ENCODE peak calls at places on chromosome 4, in eight cellular contexts. B is IMR-90, I is uterus, G is body of pancreas, W is transverse colon, K is GM12878, S is heart left ventricle, H is A549. P is an unnamed sample.

GRCh38 chr4:142282870-142283431 is 563.1 kb downstream of the INPP4B start:
- DNase-seq in B (no peak), K (no peak), H (no peak), G (no peak), S (no peak), W (no peak), I (no peak), P (no peak)

GRCh38 chr4:52111995-52112394 is 60.9 kb downstream of the SPATA18 start:
- DNase-seq in S (no peak), I (no peak), W (no peak), H (no peak), K (no peak), B (no peak), G (no peak), P (no peak)

GRCh38 chr4:152577708-152578421 is 42.0 kb upstream of the FBXW7 start:
- DNase-seq in G (no peak), S (no peak), I (no peak), K (no peak), B (no peak), H (no peak), W (no peak), P (no peak)

GRCh38 chr4:116839826-116840225 is 245.6 kb downstream of the TRAM1L1 start:
- DNase-seq in G (no peak), I (no peak), K (no peak), B (no peak), H (no peak), W (no peak), S (no peak), P (no peak)

GRCh38 chr4:145130788-145131398 is 32.8 kb downstream of the ABCE1 start:
- DNase-seq in S (no peak), K (no peak), B (peak), G (no peak), I (no peak), W (no peak), H (no peak), P (no peak)

GRCh38 chr4:93731448-93731847 is 97.1 kb upstream of the ATOH1 start:
- DNase-seq in S (no peak), G (no peak), K (no peak), B (peak), W (no peak), I (no peak), H (no peak), P (no peak)

GRCh38 chr4:53618321-53618720 is 27.0 kb upstream of the LNX1 start:
- DNase-seq in G (no peak), H (no peak), W (no peak), K (no peak), I (no peak), B (no peak), S (no peak), P (no peak)

GRCh38 chr4:85774000-85774399 is 299.1 kb downstream of the ARHGAP24 start:
- DNase-seq in G (no peak), I (no peak), S (no peak), K (no peak), W (no peak), H (no peak), B (no peak), P (no peak)

GRCh38 chr4:99024481-99025275 is 29.2 kb downstream of the METAP1 start:
- DNase-seq in B (no peak), I (no peak), W (peak), G (peak), K (no peak), H (peak), S (peak), P (no peak)
- H3K27ac ChIP-seq in B (no peak), I (no peak), W (peak), G (peak), K (no peak), H (peak), S (peak), P (no peak)

DNA sequence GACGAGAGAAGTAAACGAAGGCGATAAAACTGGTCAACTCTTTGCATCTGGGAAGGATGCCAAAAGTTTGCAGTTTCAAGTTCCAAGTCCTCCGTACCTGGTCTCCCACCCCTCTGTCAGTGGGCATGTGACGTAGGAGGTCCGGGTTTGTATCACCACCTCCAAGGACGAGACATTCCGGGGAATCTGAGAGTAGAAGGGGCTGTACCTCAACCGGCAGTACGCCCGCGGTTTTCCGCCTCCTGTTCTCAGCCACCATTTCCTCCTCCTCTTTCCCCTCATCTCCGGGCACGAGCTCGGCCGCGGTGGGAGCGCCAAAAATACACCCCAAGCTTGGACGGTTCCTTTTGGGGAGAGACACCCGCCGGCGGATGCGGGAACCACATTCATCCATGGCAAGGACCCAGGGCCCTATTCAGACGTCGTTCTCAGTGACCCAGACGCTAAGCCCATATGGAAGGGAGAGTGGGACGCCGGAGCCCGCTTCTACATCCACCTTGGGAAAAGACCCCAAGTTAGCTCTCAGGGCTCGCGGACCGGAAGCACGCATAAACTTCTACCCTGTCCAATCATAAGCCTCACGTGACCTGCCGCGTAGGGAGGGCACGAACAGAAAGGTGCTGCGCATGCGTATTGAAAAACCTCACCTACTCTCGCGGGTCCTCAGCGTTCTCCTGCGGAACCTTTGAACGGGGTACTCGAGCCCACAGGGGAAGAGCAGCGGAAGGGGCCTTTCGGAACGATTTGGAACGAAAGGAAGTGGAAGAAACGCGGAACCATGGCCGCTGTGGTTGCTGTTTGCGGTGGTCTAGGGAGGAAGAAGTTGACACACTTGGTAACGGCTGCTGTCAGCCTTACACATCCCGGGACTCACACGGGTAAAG is at the start of the genes HELQ and MRPS18C:
- DNase-seq in S (peak), H (peak), G (peak), I (peak), W (peak), K (peak), B (peak), P (peak)
- TF ChIP-seq POLR2A in S (no peak), H (peak), G (peak), I (peak), W (peak), K (peak), B (peak), P (no peak)

GRCh38 chr4:4637710-4638109 is 95.9 kb upstream of the STX18 start:
- DNase-seq in H (no peak), W (no peak), G (no peak), K (peak), I (no peak), S (no peak), B (no peak), P (no peak)
- H3K27ac ChIP-seq in H (no peak), W (no peak), G (no peak), K (no peak), I (no peak), S (no peak), B (no peak), P (no peak)

DNA sequence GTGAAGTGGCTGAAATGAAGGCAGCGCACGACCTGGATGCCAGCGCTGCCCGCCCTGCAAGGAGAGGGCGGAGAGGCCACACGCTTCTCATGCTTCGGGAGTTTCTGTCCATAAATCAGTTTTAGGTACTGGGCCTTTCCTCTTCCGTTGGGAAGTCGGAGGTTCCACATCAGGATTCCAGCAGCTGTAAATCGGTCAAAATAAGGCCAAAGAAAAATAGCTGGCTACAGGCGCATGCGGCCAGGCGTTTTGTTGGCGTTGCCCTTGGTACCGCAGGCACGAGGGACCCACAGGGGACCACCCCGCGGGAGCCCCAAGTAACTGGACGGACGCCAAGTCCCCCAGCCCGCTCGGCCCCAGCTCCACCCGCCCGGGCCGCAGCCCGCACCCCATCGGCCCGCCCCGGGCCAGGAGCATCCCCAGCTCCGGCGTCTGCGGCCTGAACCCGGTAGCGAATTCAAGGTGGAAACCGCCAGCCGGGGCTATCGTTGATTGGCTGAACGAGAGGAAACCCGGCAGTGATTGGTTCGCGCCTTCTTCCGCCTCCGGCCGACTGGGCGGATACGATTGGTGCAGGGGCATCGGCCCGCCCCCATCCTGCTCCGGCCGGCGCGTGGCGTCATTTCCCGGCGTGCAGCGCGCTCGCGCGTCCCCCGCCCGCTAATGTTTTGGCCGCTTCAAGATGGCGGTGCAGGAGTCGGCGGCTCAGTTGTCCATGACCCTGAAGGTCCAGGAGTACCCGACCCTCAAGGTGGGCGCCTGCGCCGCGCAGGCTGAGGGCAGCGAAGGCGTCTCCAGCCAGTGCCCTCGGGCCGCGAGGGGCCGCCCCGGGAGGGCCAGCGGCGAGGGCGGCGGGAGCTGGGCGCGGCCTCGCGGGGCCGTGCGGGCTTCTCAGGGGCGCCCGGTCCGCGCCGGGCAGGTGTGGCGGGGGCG is at the start of gene MAEA:
- DNase-seq in H (peak), K (peak), W (peak), I (peak), B (peak), G (peak), S (peak), P (peak)
- TF ChIP-seq POLR2A in H (peak), K (peak), W (peak), I (peak), B (peak), G (peak), S (no peak), P (peak)

DNA sequence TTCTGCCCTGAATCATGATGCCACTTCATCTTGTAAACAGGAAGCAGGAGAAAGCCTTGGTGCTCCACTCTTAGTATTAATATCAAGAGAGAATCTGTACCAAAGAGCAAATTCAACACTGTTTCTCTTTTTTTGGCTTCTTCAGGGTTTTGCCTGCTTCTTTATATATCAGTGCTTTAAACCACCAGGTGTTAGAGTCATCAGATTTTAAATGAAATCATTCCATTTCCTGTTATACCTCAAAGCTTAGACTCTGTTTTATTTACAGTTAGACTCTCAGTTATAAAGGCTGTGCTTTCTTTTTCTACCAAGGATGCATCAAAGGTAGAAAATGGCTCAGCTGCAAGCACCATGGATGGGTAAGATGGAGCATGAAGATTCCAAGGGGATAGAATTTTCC is 350.9 kb downstream of the CAMK2D start:
- DNase-seq in H (no peak), I (no peak), S (no peak), W (no peak), G (no peak), K (no peak), B (no peak), P (no peak)
- H3K27ac ChIP-seq in H (no peak), I (no peak), S (no peak), W (no peak), G (no peak), K (no peak), B (no peak), P (no peak)

GRCh38 chr4:184471872-184472539 is 2.3 kb downstream of the IRF2 start:
- DNase-seq in K (no peak), G (no peak), H (peak), B (peak), I (no peak), S (no peak), W (peak), P (no peak)

GRCh38 chr4:184473515-184474260 is 662 bp downstream of the IRF2 start:
- DNase-seq in S (peak), B (peak), I (peak), K (no peak), W (peak), G (peak), H (peak), P (no peak)

GRCh38 chr4:184474261-184475095 is at the start of gene IRF2:
- DNase-seq in G (peak), K (peak), H (peak), B (peak), W (peak), I (peak), S (peak), P (no peak)

GRCh38 chr4:184473265-184473514 is 1.2 kb downstream of the IRF2 start:
- DNase-seq in S (no peak), G (no peak), H (no peak), B (no peak), K (no peak), W (no peak), I (no peak), P (no peak)

GRCh38 chr4:184472540-184473264 is 1.6 kb downstream of the IRF2 start:
- DNase-seq in S (peak), H (peak), K (no peak), I (peak), B (peak), G (peak), W (peak), P (no peak)
- TF ChIP-seq POLR2A in S (peak), H (peak), K (peak), I (peak), B (peak), G (peak), W (peak), P (no peak)

DNA sequence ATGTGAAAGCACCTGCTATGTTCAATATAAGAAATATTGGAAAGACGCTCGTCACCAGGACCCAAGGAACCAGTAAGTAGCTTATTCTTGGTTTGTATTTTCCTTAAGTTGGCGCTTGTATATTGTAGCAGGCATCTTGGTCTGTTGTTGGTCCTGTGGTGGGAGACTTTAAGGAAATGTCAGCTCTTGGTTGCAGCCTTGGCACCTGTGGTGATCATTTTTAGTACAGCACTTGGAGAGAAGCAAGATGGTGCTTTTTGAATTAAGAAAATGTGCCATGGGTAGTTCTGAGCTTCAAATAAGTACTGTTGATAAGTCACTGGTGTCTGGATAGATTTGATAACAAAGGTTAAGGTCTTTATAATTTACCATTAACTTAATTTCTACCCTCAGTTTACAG is 1.1 kb downstream of the RPS3A start:
- DNase-seq in K (no peak), G (no peak), B (no peak), H (no peak), W (no peak), I (no peak), S (no peak), P (no peak)
- H3K27ac ChIP-seq in K (peak), G (peak), B (peak), H (peak), W (peak), I (peak), S (peak), P (no peak)